ENCODE peak calls at places on chromosomes 2 and 18, in six cellular contexts. D is K562, F is HepG2, B is IMR-90, S is GM12878, R is A549. L is an unnamed sample. For H3K4me1, the result is how much of the 10 kb centered on the place peaks cover.

GRCh38 chr2:171181067-171182049 is 20.7 kb upstream of the TLK1 start:
- DNase-seq in D (no peak), F (no peak), B (no peak), S (no peak), R (no peak), L (no peak)

GRCh38 chr2:37154790-37155189 is 2.0 kb downstream of the EIF2AK2 start:
- DNase-seq in D (no peak), F (no peak), B (no peak), S (no peak), R (no peak), L (no peak)

GRCh38 chr2:45436456-45436855 is 174.6 kb downstream of the SRBD1 start:
- DNase-seq in D (no peak), F (no peak), B (no peak), S (no peak), R (no peak), L (no peak)

GRCh38 chr2:69950241-69950640 is 11.2 kb downstream of the ASPRV1 start:
- DNase-seq in D (no peak), F (no peak), B (peak), S (no peak), R (no peak), L (no peak)

GRCh38 chr2:110714824-110715223 is 17.5 kb upstream of the ACOXL start:
- DNase-seq in D (no peak), F (no peak), B (no peak), S (no peak), R (no peak), L (no peak)

GRCh38 chr2:126913881-126914495 is 15.3 kb downstream of the TEX51 start:
- DNase-seq in D (no peak), F (no peak), B (no peak), S (no peak), R (no peak), L (no peak)

GRCh38 chr2:67446504-67446911 is 49.4 kb downstream of the ETAA1 start:
- DNase-seq in D (no peak), F (no peak), B (peak), S (no peak), R (no peak), L (no peak)

GRCh38 chr18:43574974-43575373 is 297.7 kb upstream of the SYT4 start:
- DNase-seq in D (no peak), F (no peak), B (no peak), S (no peak), R (no peak), L (no peak)

GRCh38 chr2:163692611-163693482 is 43.0 kb downstream of the FIGN start:
- DNase-seq in D (no peak), F (no peak), B (peak), S (no peak), R (no peak), L (no peak)

GRCh38 chr18:7600036-7600435 is 32.9 kb downstream of the PTPRM start:
- DNase-seq in D (no peak), F (no peak), B (no peak), S (no peak), R (no peak), L (no peak)

GRCh38 chr18:7601249-7601620 is 34.1 kb downstream of the PTPRM start:
- DNase-seq in D (no peak), F (no peak), B (peak), S (no peak), R (no peak), L (no peak)

GRCh38 chr18:7596133-7596532 is 29.0 kb downstream of the PTPRM start:
- DNase-seq in D (no peak), F (no peak), B (peak), S (no peak), R (no peak), L (no peak)

GRCh38 chr18:7600528-7601248 is 33.6 kb downstream of the PTPRM start:
- DNase-seq in D (no peak), F (no peak), B (no peak), S (no peak), R (no peak), L (no peak)

DNA sequence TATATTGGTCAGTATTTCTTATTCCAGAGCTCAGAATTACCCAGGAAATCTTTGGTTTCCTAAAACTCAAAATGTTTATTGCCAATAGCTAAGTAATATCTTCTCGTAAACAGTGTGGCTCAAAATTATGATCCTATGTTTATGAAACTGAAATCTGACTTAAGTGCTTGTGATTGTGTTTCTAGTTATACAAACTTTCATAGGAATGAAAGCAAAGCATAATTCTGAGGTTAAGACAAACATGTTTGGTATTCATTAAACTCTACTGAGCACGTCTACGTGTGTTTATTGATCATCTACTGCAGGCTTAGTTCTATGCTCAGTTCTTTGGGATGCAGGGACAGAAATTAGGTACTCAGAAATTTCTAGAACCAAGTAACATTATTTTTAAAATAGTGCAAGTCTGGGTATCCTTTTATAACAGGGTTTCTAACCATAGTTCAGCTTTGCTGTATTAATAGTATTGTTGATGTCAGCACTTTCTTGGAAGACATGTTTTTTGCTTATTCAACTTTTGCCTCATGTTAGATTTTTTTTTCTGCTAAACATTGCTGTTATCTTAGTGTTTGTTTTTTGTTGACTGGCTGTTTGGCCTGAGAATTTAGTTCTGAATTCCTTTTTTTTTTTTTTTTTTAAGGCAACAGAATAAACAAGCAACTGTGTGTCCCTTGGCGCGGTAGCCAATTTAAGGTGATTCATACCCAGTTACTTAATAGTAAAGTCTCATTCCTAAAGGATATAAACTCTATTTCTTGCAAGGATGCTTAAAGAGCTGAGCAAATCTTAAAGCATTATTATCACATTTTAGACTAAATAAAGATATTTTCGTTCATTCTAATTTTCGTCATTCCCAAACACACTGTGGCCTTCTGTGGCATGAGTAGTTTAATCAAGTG is 31.3 kb downstream of the PTPRM start:
- DNase-seq in D (no peak), F (no peak), B (peak), S (no peak), R (no peak), L (no peak)
- TF ChIP-seq SMC3 in D (no peak), F (no peak), B (no peak), S (no peak), R (no peak), L (no peak)

GRCh38 chr2:158936978-158937377 is 31.5 kb upstream of the TANC1 start:
- DNase-seq in D (no peak), F (no peak), B (peak), S (no peak), R (no peak), L (no peak)
- H3K4me1 ChIP-seq in D (under half), F (under half), B (under half), S (under half), R (under half), L (under half)

GRCh38 chr2:5846881-5847280 is 154.7 kb downstream of the SOX11 start:
- DNase-seq in D (no peak), F (no peak), B (peak), S (no peak), R (no peak), L (no peak)
- TF ChIP-seq RAD21 in D (no peak), F (no peak), B (no peak), S (no peak), R (no peak), L (no peak)

GRCh38 chr2:43038034-43038719 is 188.2 kb downstream of the ZFP36L2 start:
- DNase-seq in D (no peak), F (peak), B (peak), S (no peak), R (no peak), L (peak)
- TF ChIP-seq SMC3 in D (no peak), F (no peak), B (no peak), S (no peak), R (no peak), L (peak)

GRCh38 chr18:75214766-75215515 is 4.3 kb downstream of the TSHZ1 start:
- DNase-seq in D (no peak), F (peak), B (no peak), S (no peak), R (no peak), L (no peak)
- H3K4me1 ChIP-seq in D (under half), F (half or more), B (under half), S (under half), R (under half), L (under half)

DNA sequence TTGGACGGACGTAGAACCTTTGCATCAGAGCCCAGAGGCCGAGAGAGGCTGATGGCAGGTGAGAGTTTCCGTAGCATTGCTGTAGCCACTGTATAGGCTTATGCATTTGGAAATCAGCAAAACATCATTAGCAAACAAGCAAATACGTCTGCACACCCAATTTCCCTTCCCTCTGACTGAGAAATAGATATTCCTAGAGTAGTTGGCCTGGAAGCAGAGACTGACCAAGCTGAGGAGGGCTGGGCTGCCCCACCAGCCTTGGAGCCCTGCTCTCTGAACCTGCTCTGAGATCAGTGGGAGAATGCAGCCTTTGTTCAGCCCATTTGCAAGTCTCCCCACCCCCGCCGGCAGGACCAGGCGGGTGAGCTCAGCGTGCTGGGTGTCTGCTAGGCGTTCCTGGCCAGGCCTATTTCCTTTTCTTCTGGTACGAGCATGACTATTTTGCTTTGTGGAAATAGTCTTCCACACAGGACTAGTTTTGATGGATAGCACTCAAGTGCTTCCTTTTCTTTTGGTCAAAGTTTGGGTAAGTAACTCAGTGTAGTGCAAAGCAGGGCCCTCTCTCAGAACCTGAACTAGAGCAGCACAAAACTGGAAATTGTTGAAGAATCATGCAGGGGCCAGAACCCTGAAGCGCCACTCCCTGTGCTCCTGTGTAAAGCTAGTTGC is 21.9 kb upstream of the RNF149 start:
- DNase-seq in D (no peak), F (peak), B (no peak), S (no peak), R (no peak), L (no peak)
- TF ChIP-seq RAD21 in D (no peak), F (peak), B (no peak), S (no peak), R (no peak), L (no peak)

GRCh38 chr2:23689891-23690290 is 237.0 kb downstream of the ATAD2B start:
- DNase-seq in D (no peak), F (no peak), B (no peak), S (no peak), R (no peak), L (peak)
- TF ChIP-seq SMC3 in D (no peak), F (no peak), B (no peak), S (no peak), R (no peak), L (no peak)

GRCh38 chr2:129008881-129009554 is 690.4 kb upstream of the HS6ST1 start:
- DNase-seq in D (no peak), F (no peak), B (no peak), S (no peak), R (no peak), L (no peak)
- H3K4me1 ChIP-seq in D (under half), F (under half), B (under half), S (under half), R (under half), L (under half)

GRCh38 chr2:10278029-10278762 is 24.5 kb upstream of the HPCAL1 start:
- DNase-seq in D (peak), F (peak), B (peak), S (no peak), R (no peak), L (no peak)
- TF ChIP-seq RAD21 in D (peak), F (no peak), B (no peak), S (no peak), R (no peak), L (no peak)